ENCODE peak calls at places on chromosomes 3 and 15, in eight cellular contexts. One of them, this sample, is unnamed.

GRCh38 chr3:184078851-184079250 is 18.0 kb upstream of the HTR3E start:
- DNase-seq in bronchial epithelial cell: no peak
- DNase-seq in dermis microvascular lymphatic vessel endothelial cell: no peak
- DNase-seq in NCI-H1417 treated with DMSO at 0.1 percent for 48 hours: no peak
- DNase-seq in iPS DF 6.9: no peak
- DNase-seq in RPMI8226: no peak
- DNase-seq in HCT116: no peak
- DNase-seq in CD8-positive, alpha-beta memory T cell: no peak
- DNase-seq in this sample: no peak

GRCh38 chr3:186097663-186098451 is 11.0 kb downstream of the ETV5 start:
- DNase-seq in bronchial epithelial cell: peak; percentile 81
- DNase-seq in dermis microvascular lymphatic vessel endothelial cell: peak; percentile 95
- DNase-seq in NCI-H1417 treated with DMSO at 0.1 percent for 48 hours: peak; percentile 97
- DNase-seq in iPS DF 6.9: no peak
- DNase-seq in RPMI8226: no peak
- DNase-seq in HCT116: peak; percentile 64
- DNase-seq in CD8-positive, alpha-beta memory T cell: no peak
- DNase-seq in this sample: no peak

GRCh38 chr3:17301271-17301670 is 416.5 kb downstream of the PLCL2 start:
- DNase-seq in bronchial epithelial cell: no peak
- DNase-seq in dermis microvascular lymphatic vessel endothelial cell: no peak
- DNase-seq in NCI-H1417 treated with DMSO at 0.1 percent for 48 hours: no peak
- DNase-seq in iPS DF 6.9: no peak
- DNase-seq in RPMI8226: no peak
- DNase-seq in HCT116: no peak
- DNase-seq in CD8-positive, alpha-beta memory T cell: no peak
- DNase-seq in this sample: no peak

GRCh38 chr3:177642482-177643163 is 445.3 kb upstream of the TBL1XR1 start:
- DNase-seq in bronchial epithelial cell: no peak
- DNase-seq in dermis microvascular lymphatic vessel endothelial cell: no peak
- DNase-seq in NCI-H1417 treated with DMSO at 0.1 percent for 48 hours: no peak
- DNase-seq in iPS DF 6.9: no peak
- DNase-seq in RPMI8226: peak; percentile 14
- DNase-seq in HCT116: no peak
- DNase-seq in CD8-positive, alpha-beta memory T cell: peak; percentile 56
- DNase-seq in this sample: no peak

GRCh38 chr15:41930221-41930866 is 36.5 kb upstream of the SPTBN5 start:
- DNase-seq in bronchial epithelial cell: peak; percentile 79
- DNase-seq in dermis microvascular lymphatic vessel endothelial cell: peak; percentile 79
- DNase-seq in NCI-H1417 treated with DMSO at 0.1 percent for 48 hours: no peak
- DNase-seq in iPS DF 6.9: no peak
- DNase-seq in RPMI8226: no peak
- DNase-seq in HCT116: peak; percentile 31
- DNase-seq in CD8-positive, alpha-beta memory T cell: no peak
- DNase-seq in this sample: no peak

GRCh38 chr3:87167634-87168456 is 59.3 kb upstream of the CHMP2B start:
- DNase-seq in bronchial epithelial cell: peak; percentile 46
- DNase-seq in dermis microvascular lymphatic vessel endothelial cell: peak; percentile 43
- DNase-seq in NCI-H1417 treated with DMSO at 0.1 percent for 48 hours: peak; percentile 21
- DNase-seq in iPS DF 6.9: peak; percentile 20
- DNase-seq in RPMI8226: peak; percentile 67
- DNase-seq in HCT116: peak; percentile 46
- DNase-seq in CD8-positive, alpha-beta memory T cell: peak; percentile 7
- DNase-seq in this sample: no peak

GRCh38 chr3:45224824-45225464 is 1.1 kb downstream of the TMEM158 start:
- DNase-seq in bronchial epithelial cell: no peak
- DNase-seq in dermis microvascular lymphatic vessel endothelial cell: peak; percentile 81
- DNase-seq in NCI-H1417 treated with DMSO at 0.1 percent for 48 hours: no peak
- DNase-seq in iPS DF 6.9: no peak
- DNase-seq in RPMI8226: peak; percentile 66
- DNase-seq in HCT116: no peak
- DNase-seq in CD8-positive, alpha-beta memory T cell: no peak
- DNase-seq in this sample: no peak

GRCh38 chr3:69006083-69006482 is 7.4 kb downstream of the EOGT start:
- DNase-seq in bronchial epithelial cell: no peak
- DNase-seq in dermis microvascular lymphatic vessel endothelial cell: no peak
- DNase-seq in NCI-H1417 treated with DMSO at 0.1 percent for 48 hours: no peak
- DNase-seq in iPS DF 6.9: no peak
- DNase-seq in RPMI8226: no peak
- DNase-seq in HCT116: no peak
- DNase-seq in CD8-positive, alpha-beta memory T cell: no peak
- DNase-seq in this sample: no peak

GRCh38 chr3:157573780-157574378 is 70.7 kb upstream of the VEPH1 start:
- DNase-seq in bronchial epithelial cell: no peak
- DNase-seq in dermis microvascular lymphatic vessel endothelial cell: no peak
- DNase-seq in NCI-H1417 treated with DMSO at 0.1 percent for 48 hours: no peak
- DNase-seq in iPS DF 6.9: no peak
- DNase-seq in RPMI8226: no peak
- DNase-seq in HCT116: no peak
- DNase-seq in CD8-positive, alpha-beta memory T cell: no peak
- DNase-seq in this sample: no peak

GRCh38 chr3:101512521-101513418 is at the start of gene SENP7:
- DNase-seq in bronchial epithelial cell: peak; percentile 65
- DNase-seq in dermis microvascular lymphatic vessel endothelial cell: peak; percentile 76
- DNase-seq in NCI-H1417 treated with DMSO at 0.1 percent for 48 hours: peak; percentile 66
- DNase-seq in iPS DF 6.9: peak; percentile 54
- DNase-seq in RPMI8226: peak; percentile 84
- DNase-seq in HCT116: peak; percentile 56
- DNase-seq in CD8-positive, alpha-beta memory T cell: peak; percentile 76
- DNase-seq in this sample: peak; percentile 56

GRCh38 chr3:63693351-63693750 is 40.9 kb downstream of the SNTN start:
- DNase-seq in bronchial epithelial cell: peak; percentile 53
- DNase-seq in dermis microvascular lymphatic vessel endothelial cell: no peak
- DNase-seq in NCI-H1417 treated with DMSO at 0.1 percent for 48 hours: no peak
- DNase-seq in iPS DF 6.9: no peak
- DNase-seq in RPMI8226: no peak
- DNase-seq in HCT116: no peak
- DNase-seq in CD8-positive, alpha-beta memory T cell: no peak
- DNase-seq in this sample: no peak

GRCh38 chr3:13513913-13514517 is 33.9 kb downstream of the HDAC11 start:
- DNase-seq in bronchial epithelial cell: peak; percentile 59
- DNase-seq in dermis microvascular lymphatic vessel endothelial cell: no peak
- DNase-seq in NCI-H1417 treated with DMSO at 0.1 percent for 48 hours: no peak
- DNase-seq in iPS DF 6.9: no peak
- DNase-seq in RPMI8226: no peak
- DNase-seq in HCT116: no peak
- DNase-seq in CD8-positive, alpha-beta memory T cell: no peak
- DNase-seq in this sample: no peak

GRCh38 chr3:171860830-171861535 is 17.8 kb downstream of the TMEM212 start:
- DNase-seq in bronchial epithelial cell: no peak
- DNase-seq in dermis microvascular lymphatic vessel endothelial cell: peak; percentile 88
- DNase-seq in NCI-H1417 treated with DMSO at 0.1 percent for 48 hours: no peak
- DNase-seq in iPS DF 6.9: no peak
- DNase-seq in RPMI8226: no peak
- DNase-seq in HCT116: no peak
- DNase-seq in CD8-positive, alpha-beta memory T cell: no peak
- DNase-seq in this sample: peak; percentile 22

GRCh38 chr3:120726784-120727183 is 15.5 kb downstream of the RABL3 start:
- DNase-seq in bronchial epithelial cell: no peak
- DNase-seq in dermis microvascular lymphatic vessel endothelial cell: no peak
- DNase-seq in NCI-H1417 treated with DMSO at 0.1 percent for 48 hours: no peak
- DNase-seq in iPS DF 6.9: no peak
- DNase-seq in RPMI8226: no peak
- DNase-seq in HCT116: no peak
- DNase-seq in CD8-positive, alpha-beta memory T cell: no peak
- DNase-seq in this sample: no peak

GRCh38 chr3:124034016-124034808 is 42.3 kb upstream of the ROPN1 start:
- DNase-seq in bronchial epithelial cell: peak; percentile 29
- DNase-seq in dermis microvascular lymphatic vessel endothelial cell: peak; percentile 34
- DNase-seq in NCI-H1417 treated with DMSO at 0.1 percent for 48 hours: no peak
- DNase-seq in iPS DF 6.9: no peak
- DNase-seq in RPMI8226: no peak
- DNase-seq in HCT116: no peak
- DNase-seq in CD8-positive, alpha-beta memory T cell: no peak
- DNase-seq in this sample: peak; percentile 52

GRCh38 chr3:29610781-29611180 is 329.9 kb downstream of the RBMS3 start:
- DNase-seq in bronchial epithelial cell: no peak
- DNase-seq in dermis microvascular lymphatic vessel endothelial cell: no peak
- DNase-seq in NCI-H1417 treated with DMSO at 0.1 percent for 48 hours: no peak
- DNase-seq in iPS DF 6.9: no peak
- DNase-seq in RPMI8226: no peak
- DNase-seq in HCT116: no peak
- DNase-seq in CD8-positive, alpha-beta memory T cell: no peak
- DNase-seq in this sample: no peak

GRCh38 chr15:84781505-84781904 is 33.1 kb downstream of the ZNF592 start:
- DNase-seq in bronchial epithelial cell: no peak
- DNase-seq in dermis microvascular lymphatic vessel endothelial cell: no peak
- DNase-seq in NCI-H1417 treated with DMSO at 0.1 percent for 48 hours: no peak
- DNase-seq in iPS DF 6.9: no peak
- DNase-seq in RPMI8226: no peak
- DNase-seq in HCT116: no peak
- DNase-seq in CD8-positive, alpha-beta memory T cell: no peak
- DNase-seq in this sample: no peak

GRCh38 chr3:56989434-56990294 is 70.8 kb upstream of the SPATA12 start:
- DNase-seq in bronchial epithelial cell: no peak
- DNase-seq in dermis microvascular lymphatic vessel endothelial cell: no peak
- DNase-seq in NCI-H1417 treated with DMSO at 0.1 percent for 48 hours: no peak
- DNase-seq in iPS DF 6.9: no peak
- DNase-seq in RPMI8226: no peak
- DNase-seq in HCT116: no peak
- DNase-seq in CD8-positive, alpha-beta memory T cell: no peak
- DNase-seq in this sample: no peak

GRCh38 chr15:64466408-64467116 is 6.2 kb downstream of the ZNF609 start:
- DNase-seq in bronchial epithelial cell: no peak
- DNase-seq in dermis microvascular lymphatic vessel endothelial cell: no peak
- DNase-seq in NCI-H1417 treated with DMSO at 0.1 percent for 48 hours: no peak
- DNase-seq in iPS DF 6.9: no peak
- DNase-seq in RPMI8226: no peak
- DNase-seq in HCT116: no peak
- DNase-seq in CD8-positive, alpha-beta memory T cell: no peak
- DNase-seq in this sample: no peak

GRCh38 chr15:101479851-101480612 is 9.5 kb downstream of the PCSK6 start:
- DNase-seq in bronchial epithelial cell: no peak
- DNase-seq in dermis microvascular lymphatic vessel endothelial cell: no peak
- DNase-seq in NCI-H1417 treated with DMSO at 0.1 percent for 48 hours: no peak
- DNase-seq in iPS DF 6.9: no peak
- DNase-seq in RPMI8226: no peak
- DNase-seq in HCT116: no peak
- DNase-seq in CD8-positive, alpha-beta memory T cell: no peak
- DNase-seq in this sample: no peak

GRCh38 chr15:89088605-89089315 is 504 bp downstream of the ABHD2 start:
- DNase-seq in bronchial epithelial cell: no peak
- DNase-seq in dermis microvascular lymphatic vessel endothelial cell: peak; percentile 43
- DNase-seq in NCI-H1417 treated with DMSO at 0.1 percent for 48 hours: no peak
- DNase-seq in iPS DF 6.9: no peak
- DNase-seq in RPMI8226: peak; percentile 45
- DNase-seq in HCT116: no peak
- DNase-seq in CD8-positive, alpha-beta memory T cell: no peak
- DNase-seq in this sample: no peak

GRCh38 chr3:142285057-142285666 is 59.8 kb upstream of the GK5 start:
- DNase-seq in bronchial epithelial cell: no peak
- DNase-seq in dermis microvascular lymphatic vessel endothelial cell: no peak
- DNase-seq in NCI-H1417 treated with DMSO at 0.1 percent for 48 hours: no peak
- DNase-seq in iPS DF 6.9: no peak
- DNase-seq in RPMI8226: peak; percentile 7
- DNase-seq in HCT116: no peak
- DNase-seq in CD8-positive, alpha-beta memory T cell: no peak
- DNase-seq in this sample: no peak

GRCh38 chr3:33052671-33053070 is 44.3 kb downstream of the GLB1 start:
- DNase-seq in bronchial epithelial cell: no peak
- DNase-seq in dermis microvascular lymphatic vessel endothelial cell: no peak
- DNase-seq in NCI-H1417 treated with DMSO at 0.1 percent for 48 hours: no peak
- DNase-seq in iPS DF 6.9: no peak
- DNase-seq in RPMI8226: no peak
- DNase-seq in HCT116: no peak
- DNase-seq in CD8-positive, alpha-beta memory T cell: no peak
- DNase-seq in this sample: no peak

GRCh38 chr3:128488636-128488994 is 4.4 kb downstream of the GATA2 start:
- DNase-seq in bronchial epithelial cell: no peak
- DNase-seq in dermis microvascular lymphatic vessel endothelial cell: peak; percentile 43
- DNase-seq in NCI-H1417 treated with DMSO at 0.1 percent for 48 hours: no peak
- DNase-seq in iPS DF 6.9: no peak
- DNase-seq in RPMI8226: no peak
- DNase-seq in HCT116: no peak
- DNase-seq in CD8-positive, alpha-beta memory T cell: no peak
- DNase-seq in this sample: no peak

GRCh38 chr3:171620825-171621434 is 160.7 kb upstream of the TNIK start:
- DNase-seq in bronchial epithelial cell: no peak
- DNase-seq in dermis microvascular lymphatic vessel endothelial cell: no peak
- DNase-seq in NCI-H1417 treated with DMSO at 0.1 percent for 48 hours: no peak
- DNase-seq in iPS DF 6.9: no peak
- DNase-seq in RPMI8226: no peak
- DNase-seq in HCT116: peak; percentile 7
- DNase-seq in CD8-positive, alpha-beta memory T cell: no peak
- DNase-seq in this sample: no peak

This sample was measured in stimulated activated effector memory CD8-positive, alpha-beta T cell treated with anti-CD3 and anti-CD28 coated beads, Interleukin-12 subunit alpha, Interleukin-12 subunit beta, amount 100 ng/mL, for 72 hours.